ENCODE peak calls at places on chromosomes 12 and 14, in ten cellular contexts. Y is amygdala; N is EL; T is tibial nerve; R is GM12865; U is stimulated activated CD8-positive, alpha-beta memory T cell treated with anti-CD3 and anti-CD28 coated beads, Interleukin-15, amount 100 ng/mL, for 24 hours; A is OCI-LY7; Z is fibroblast of the aortic adventitia; L is midbrain; M is mammary epithelial cell. D is an unnamed sample.
A peak's percentile ranks its signal among the peaks of the same experiment; 100 is the strongest.

GRCh38 chr12:111953455-111953854 is 59.5 kb downstream of the TMEM116 start:
- DNase-seq in Y (no peak), N (no peak), T (peak; percentile 12), R (no peak), U (no peak), A (no peak), Z (peak; percentile 60), L (no peak), M (no peak), D (no peak)

GRCh38 chr12:23014749-23015148 is 389.8 kb downstream of the ETNK1 start:
- DNase-seq in Y (no peak), N (no peak), T (no peak), R (no peak), U (no peak), A (no peak), Z (peak; percentile 11), L (no peak), M (no peak), D (no peak)

GRCh38 chr12:45235087-45236025 is 19.5 kb downstream of the ANO6 start:
- DNase-seq in Y (no peak), N (peak; percentile 51), T (no peak), R (peak; percentile 51), U (no peak), A (no peak), Z (peak; percentile 73), L (no peak), M (peak; percentile 86), D (no peak)

GRCh38 chr12:123397400-123397799 is 13.5 kb downstream of the KMT5A start:
- DNase-seq in Y (no peak), N (no peak), T (no peak), R (no peak), U (no peak), A (no peak), Z (peak; percentile 49), L (no peak), M (no peak), D (no peak)

GRCh38 chr12:124125472-124125871 is 152.5 kb downstream of the ZNF664 start:
- DNase-seq in Y (no peak), N (no peak), T (no peak), R (peak; percentile 86), U (no peak), A (no peak), Z (no peak), L (no peak), M (peak; percentile 76), D (peak; percentile 36)

GRCh38 chr12:53709671-53710070 is 17.6 kb downstream of the CALCOCO1 start:
- DNase-seq in Y (no peak), N (no peak), T (no peak), R (no peak), U (no peak), A (no peak), Z (no peak), L (no peak), M (no peak), D (no peak)

GRCh38 chr12:130818381-130819247 is 20.4 kb downstream of the STX2 start:
- DNase-seq in Y (peak; percentile 37), N (no peak), T (peak; percentile 24), R (peak; percentile 79), U (peak; percentile 79), A (peak; percentile 57), Z (peak; percentile 47), L (peak; percentile 45), M (peak; percentile 28), D (peak; percentile 87)

GRCh38 chr14:30214456-30215090 is 286.9 kb upstream of the PRKD1 start:
- DNase-seq in Y (no peak), N (peak; percentile 69), T (peak; percentile 54), R (peak; percentile 42), U (no peak), A (peak; percentile 47), Z (peak; percentile 90), L (peak; percentile 62), M (peak; percentile 55), D (peak; percentile 12)

GRCh38 chr14:69014829-69015259 is 35.7 kb upstream of the ACTN1 start:
- DNase-seq in Y (no peak), N (no peak), T (no peak), R (no peak), U (no peak), A (no peak), Z (no peak), L (no peak), M (peak; percentile 12), D (no peak)

GRCh38 chr12:25769076-25769945 is 189.2 kb upstream of the RASSF8 start:
- DNase-seq in Y (no peak), N (peak; percentile 76), T (no peak), R (no peak), U (no peak), A (no peak), Z (peak; percentile 92), L (no peak), M (peak; percentile 83), D (no peak)

GRCh38 chr12:55847603-55848329 is 5.0 kb upstream of the MMP19 start:
- DNase-seq in Y (peak; percentile 7), N (peak; percentile 99), T (peak; percentile 94), R (no peak), U (no peak), A (no peak), Z (peak; percentile 99), L (peak; percentile 29), M (peak; percentile 91), D (peak; percentile 44)

GRCh38 chr14:92503756-92504491 is 9.7 kb upstream of the RIN3 start:
- DNase-seq in Y (no peak), N (peak; percentile 95), T (no peak), R (no peak), U (no peak), A (no peak), Z (peak; percentile 43), L (no peak), M (peak; percentile 88), D (no peak)

GRCh38 chr12:90078344-90078743 is 369.7 kb upstream of the ATP2B1 start:
- DNase-seq in Y (no peak), N (no peak), T (no peak), R (no peak), U (no peak), A (no peak), Z (no peak), L (no peak), M (no peak), D (no peak)

GRCh38 chr12:64099430-64099829 is 122.7 kb downstream of the KICS2 start:
- DNase-seq in Y (no peak), N (peak; percentile 95), T (peak; percentile 55), R (no peak), U (no peak), A (no peak), Z (peak; percentile 99), L (no peak), M (peak; percentile 38), D (no peak)

GRCh38 chr12:132003846-132004245 is 54.1 kb downstream of the EP400 start:
- DNase-seq in Y (no peak), N (peak; percentile 86), T (no peak), R (no peak), U (no peak), A (no peak), Z (peak; percentile 70), L (no peak), M (no peak), D (no peak)

GRCh38 chr12:64608901-64609542 is 1.3 kb upstream of the RASSF3 start:
- DNase-seq in Y (peak; percentile 8), N (peak; percentile 73), T (no peak), R (peak; percentile 72), U (no peak), A (peak; percentile 73), Z (peak; percentile 36), L (no peak), M (peak; percentile 84), D (peak; percentile 22)

GRCh38 chr12:88947486-88948043 is 367.3 kb upstream of the KITLG start:
- DNase-seq in Y (no peak), N (no peak), T (no peak), R (no peak), U (no peak), A (no peak), Z (no peak), L (no peak), M (no peak), D (no peak)

GRCh38 chr14:77044776-77045569 is 16.5 kb upstream of the IRF2BPL start:
- DNase-seq in Y (no peak), N (peak; percentile 33), T (peak; percentile 82), R (no peak), U (no peak), A (no peak), Z (peak; percentile 96), L (no peak), M (no peak), D (no peak)

GRCh38 chr12:12523229-12523628 is 39.4 kb downstream of the DUSP16 start:
- DNase-seq in Y (no peak), N (no peak), T (no peak), R (no peak), U (no peak), A (no peak), Z (no peak), L (no peak), M (no peak), D (no peak)

GRCh38 chr14:104977681-104978647 is at the start of gene AHNAK2:
- DNase-seq in Y (peak; percentile 29), N (peak; percentile 81), T (no peak), R (no peak), U (no peak), A (no peak), Z (peak; percentile 65), L (peak; percentile 40), M (peak; percentile 75), D (peak; percentile 92)

GRCh38 chr14:105469456-105470162 is 5.0 kb upstream of the CRIP2 start:
- DNase-seq in Y (no peak), N (no peak), T (no peak), R (no peak), U (no peak), A (no peak), Z (no peak), L (no peak), M (no peak), D (no peak)

GRCh38 chr12:8156845-8157244 is at the start of gene ZNF705A:
- DNase-seq in Y (no peak), N (peak; percentile 81), T (no peak), R (no peak), U (no peak), A (no peak), Z (peak; percentile 50), L (no peak), M (peak; percentile 61), D (no peak)

D was measured in nephron progenitor cell.